ENCODE peak calls at places on chromosome 11, in nine cellular contexts. One of them, this sample, is unnamed.

GRCh38 chr11:76456571-76456970 is 11.8 kb downstream of the EMSY start:
- DNase-seq in stomach: no peak
- DNase-seq in spleen: no peak
- DNase-seq in GM12892: no peak
- DNase-seq in endothelial cell of umbilical vein: no peak
- DNase-seq in breast epithelium: no peak
- DNase-seq in prostate gland: no peak
- DNase-seq in upper lobe of left lung: no peak
- DNase-seq in HCT116: no peak
- DNase-seq in this sample: no peak

GRCh38 chr11:1231396-1232327 is 8.8 kb downstream of the MUC5B start:
- DNase-seq in stomach: no peak
- DNase-seq in spleen: peak
- DNase-seq in GM12892: peak
- DNase-seq in endothelial cell of umbilical vein: no peak
- DNase-seq in breast epithelium: no peak
- DNase-seq in prostate gland: no peak
- DNase-seq in upper lobe of left lung: no peak
- DNase-seq in HCT116: no peak
- DNase-seq in this sample: no peak

GRCh38 chr11:75072582-75072981 is 24.1 kb downstream of the OR2AT4 start:
- DNase-seq in stomach: no peak
- DNase-seq in spleen: no peak
- DNase-seq in GM12892: no peak
- DNase-seq in endothelial cell of umbilical vein: no peak
- DNase-seq in breast epithelium: no peak
- DNase-seq in prostate gland: no peak
- DNase-seq in upper lobe of left lung: no peak
- DNase-seq in HCT116: no peak
- DNase-seq in this sample: no peak

GRCh38 chr11:103730151-103730940 is 306.1 kb upstream of the DDI1 start:
- DNase-seq in stomach: no peak
- DNase-seq in spleen: no peak
- DNase-seq in GM12892: no peak
- DNase-seq in endothelial cell of umbilical vein: peak
- DNase-seq in breast epithelium: no peak
- DNase-seq in prostate gland: no peak
- DNase-seq in upper lobe of left lung: no peak
- DNase-seq in HCT116: no peak
- DNase-seq in this sample: no peak

GRCh38 chr11:47399860-47400812 is 8.3 kb upstream of the SLC39A13 start:
- DNase-seq in stomach: no peak
- DNase-seq in spleen: peak
- DNase-seq in GM12892: peak
- DNase-seq in endothelial cell of umbilical vein: no peak
- DNase-seq in breast epithelium: no peak
- DNase-seq in prostate gland: no peak
- DNase-seq in upper lobe of left lung: peak
- DNase-seq in HCT116: no peak
- DNase-seq in this sample: peak

GRCh38 chr11:6737872-6738466 is 33.8 kb downstream of the OR2AG2 start:
- DNase-seq in stomach: peak
- DNase-seq in spleen: no peak
- DNase-seq in GM12892: no peak
- DNase-seq in endothelial cell of umbilical vein: peak
- DNase-seq in breast epithelium: no peak
- DNase-seq in prostate gland: no peak
- DNase-seq in upper lobe of left lung: peak
- DNase-seq in HCT116: peak
- DNase-seq in this sample: peak

GRCh38 chr11:78857688-78858087 is 283.0 kb upstream of the NARS2 start:
- DNase-seq in stomach: no peak
- DNase-seq in spleen: no peak
- DNase-seq in GM12892: no peak
- DNase-seq in endothelial cell of umbilical vein: no peak
- DNase-seq in breast epithelium: no peak
- DNase-seq in prostate gland: no peak
- DNase-seq in upper lobe of left lung: no peak
- DNase-seq in HCT116: no peak
- DNase-seq in this sample: no peak

GRCh38 chr11:19646921-19647320 is 65.7 kb upstream of the NAV2 start:
- DNase-seq in stomach: no peak
- DNase-seq in spleen: no peak
- DNase-seq in GM12892: no peak
- DNase-seq in endothelial cell of umbilical vein: no peak
- DNase-seq in breast epithelium: peak
- DNase-seq in prostate gland: no peak
- DNase-seq in upper lobe of left lung: peak
- DNase-seq in HCT116: no peak
- DNase-seq in this sample: no peak

GRCh38 chr11:75499423-75500305 is 26.1 kb downstream of the GDPD5 start:
- DNase-seq in stomach: no peak
- DNase-seq in spleen: no peak
- DNase-seq in GM12892: no peak
- DNase-seq in endothelial cell of umbilical vein: no peak
- DNase-seq in breast epithelium: peak
- DNase-seq in prostate gland: no peak
- DNase-seq in upper lobe of left lung: no peak
- DNase-seq in HCT116: no peak
- DNase-seq in this sample: no peak

GRCh38 chr11:2675540-2675939 is 24.3 kb downstream of the KCNQ1OT1 start:
- DNase-seq in stomach: no peak
- DNase-seq in spleen: peak
- DNase-seq in GM12892: no peak
- DNase-seq in endothelial cell of umbilical vein: no peak
- DNase-seq in breast epithelium: no peak
- DNase-seq in prostate gland: no peak
- DNase-seq in upper lobe of left lung: no peak
- DNase-seq in HCT116: no peak
- DNase-seq in this sample: no peak

GRCh38 chr11:25891960-25892359 is 440.0 kb upstream of the ANO3 start:
- DNase-seq in stomach: no peak
- DNase-seq in spleen: no peak
- DNase-seq in GM12892: no peak
- DNase-seq in endothelial cell of umbilical vein: no peak
- DNase-seq in breast epithelium: no peak
- DNase-seq in prostate gland: no peak
- DNase-seq in upper lobe of left lung: no peak
- DNase-seq in HCT116: no peak
- DNase-seq in this sample: no peak

GRCh38 chr11:122069946-122070345 is 46.1 kb downstream of the BLID start:
- DNase-seq in stomach: peak
- DNase-seq in spleen: no peak
- DNase-seq in GM12892: no peak
- DNase-seq in endothelial cell of umbilical vein: peak
- DNase-seq in breast epithelium: peak
- DNase-seq in prostate gland: no peak
- DNase-seq in upper lobe of left lung: peak
- DNase-seq in HCT116: no peak
- DNase-seq in this sample: no peak

GRCh38 chr11:128469220-128469619 is 118.1 kb downstream of the ETS1 start:
- DNase-seq in stomach: no peak
- DNase-seq in spleen: peak
- DNase-seq in GM12892: peak
- DNase-seq in endothelial cell of umbilical vein: no peak
- DNase-seq in breast epithelium: no peak
- DNase-seq in prostate gland: no peak
- DNase-seq in upper lobe of left lung: no peak
- DNase-seq in HCT116: no peak
- DNase-seq in this sample: no peak

GRCh38 chr11:113314065-113314388 is 356 bp upstream of the TTC12 start:
- DNase-seq in stomach: no peak
- DNase-seq in spleen: no peak
- DNase-seq in GM12892: no peak
- DNase-seq in endothelial cell of umbilical vein: no peak
- DNase-seq in breast epithelium: no peak
- DNase-seq in prostate gland: no peak
- DNase-seq in upper lobe of left lung: no peak
- DNase-seq in HCT116: no peak
- DNase-seq in this sample: no peak

GRCh38 chr11:131943296-131943695 is 572.9 kb downstream of the NTM start:
- DNase-seq in stomach: no peak
- DNase-seq in spleen: no peak
- DNase-seq in GM12892: no peak
- DNase-seq in endothelial cell of umbilical vein: no peak
- DNase-seq in breast epithelium: no peak
- DNase-seq in prostate gland: no peak
- DNase-seq in upper lobe of left lung: no peak
- DNase-seq in HCT116: no peak
- DNase-seq in this sample: no peak

GRCh38 chr11:116502641-116503061 is 270.1 kb downstream of the BUD13 start:
- DNase-seq in stomach: no peak
- DNase-seq in spleen: no peak
- DNase-seq in GM12892: no peak
- DNase-seq in endothelial cell of umbilical vein: no peak
- DNase-seq in breast epithelium: no peak
- DNase-seq in prostate gland: no peak
- DNase-seq in upper lobe of left lung: no peak
- DNase-seq in HCT116: no peak
- DNase-seq in this sample: no peak

GRCh38 chr11:113329725-113330124 is 15.3 kb downstream of the TTC12 start:
- DNase-seq in stomach: no peak
- DNase-seq in spleen: no peak
- DNase-seq in GM12892: no peak
- DNase-seq in endothelial cell of umbilical vein: no peak
- DNase-seq in breast epithelium: no peak
- DNase-seq in prostate gland: no peak
- DNase-seq in upper lobe of left lung: no peak
- DNase-seq in HCT116: no peak
- DNase-seq in this sample: no peak

GRCh38 chr11:122655527-122656072 is at the start of gene UBASH3B:
- DNase-seq in stomach: peak
- DNase-seq in spleen: peak
- DNase-seq in GM12892: peak
- DNase-seq in endothelial cell of umbilical vein: peak
- DNase-seq in breast epithelium: peak
- DNase-seq in prostate gland: peak
- DNase-seq in upper lobe of left lung: peak
- DNase-seq in HCT116: peak
- DNase-seq in this sample: peak

GRCh38 chr11:74257934-74258553 is 53.4 kb downstream of the P4HA3 start:
- DNase-seq in stomach: peak
- DNase-seq in spleen: no peak
- DNase-seq in GM12892: no peak
- DNase-seq in endothelial cell of umbilical vein: peak
- DNase-seq in breast epithelium: no peak
- DNase-seq in prostate gland: peak
- DNase-seq in upper lobe of left lung: no peak
- DNase-seq in HCT116: no peak
- DNase-seq in this sample: no peak

GRCh38 chr11:117072517-117073218 is 25.6 kb downstream of the SIK3 start:
- DNase-seq in stomach: no peak
- DNase-seq in spleen: no peak
- DNase-seq in GM12892: no peak
- DNase-seq in endothelial cell of umbilical vein: peak
- DNase-seq in breast epithelium: no peak
- DNase-seq in prostate gland: no peak
- DNase-seq in upper lobe of left lung: no peak
- DNase-seq in HCT116: peak
- DNase-seq in this sample: no peak

DNA sequence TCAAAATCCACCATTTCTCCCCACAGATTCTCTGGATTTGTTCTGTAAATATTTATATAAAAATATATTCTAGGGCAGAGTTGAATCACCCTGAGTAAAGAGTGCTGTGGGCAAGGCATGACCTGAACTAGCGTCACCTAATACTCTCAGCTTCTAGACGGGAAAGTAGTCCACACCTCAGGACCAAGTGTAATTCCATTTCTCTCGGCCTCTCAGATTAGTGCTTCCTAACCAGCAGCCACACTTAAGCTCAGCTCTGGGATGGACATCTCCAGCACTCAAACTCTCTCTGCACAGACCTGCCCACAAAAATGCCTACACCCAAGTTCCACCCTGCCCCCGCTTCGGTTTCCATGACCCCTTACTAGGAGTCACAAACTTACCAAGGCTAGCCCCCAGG is 5.3 kb downstream of the SPTBN2 start:
- DNase-seq in stomach: no peak
- DNase-seq in spleen: no peak
- DNase-seq in GM12892: no peak
- DNase-seq in endothelial cell of umbilical vein: no peak
- DNase-seq in breast epithelium: no peak
- DNase-seq in prostate gland: no peak
- DNase-seq in upper lobe of left lung: no peak
- DNase-seq in HCT116: no peak
- DNase-seq in this sample: no peak
- TF ChIP-seq POLR2A in stomach: no peak
- TF ChIP-seq POLR2A in spleen: no peak
- TF ChIP-seq POLR2A in GM12892: no peak
- TF ChIP-seq POLR2A in endothelial cell of umbilical vein: no peak
- TF ChIP-seq POLR2A in breast epithelium: no peak
- TF ChIP-seq POLR2A in prostate gland: no peak
- TF ChIP-seq POLR2A in upper lobe of left lung: no peak
- TF ChIP-seq POLR2A in HCT116: no peak
- TF ChIP-seq POLR2A in this sample: no peak

GRCh38 chr11:12430912-12431311 is 53.5 kb downstream of the PARVA start:
- DNase-seq in stomach: peak
- DNase-seq in spleen: no peak
- DNase-seq in GM12892: no peak
- DNase-seq in endothelial cell of umbilical vein: peak
- DNase-seq in breast epithelium: peak
- DNase-seq in prostate gland: peak
- DNase-seq in upper lobe of left lung: peak
- DNase-seq in HCT116: no peak
- DNase-seq in this sample: no peak
- TF ChIP-seq POLR2AphosphoS5 in stomach: peak
- TF ChIP-seq POLR2AphosphoS5 in spleen: no peak
- TF ChIP-seq POLR2AphosphoS5 in GM12892: no peak
- TF ChIP-seq POLR2AphosphoS5 in endothelial cell of umbilical vein: no peak
- TF ChIP-seq POLR2AphosphoS5 in breast epithelium: peak
- TF ChIP-seq POLR2AphosphoS5 in prostate gland: peak
- TF ChIP-seq POLR2AphosphoS5 in upper lobe of left lung: peak
- TF ChIP-seq POLR2AphosphoS5 in HCT116: no peak
- TF ChIP-seq POLR2AphosphoS5 in this sample: no peak

DNA sequence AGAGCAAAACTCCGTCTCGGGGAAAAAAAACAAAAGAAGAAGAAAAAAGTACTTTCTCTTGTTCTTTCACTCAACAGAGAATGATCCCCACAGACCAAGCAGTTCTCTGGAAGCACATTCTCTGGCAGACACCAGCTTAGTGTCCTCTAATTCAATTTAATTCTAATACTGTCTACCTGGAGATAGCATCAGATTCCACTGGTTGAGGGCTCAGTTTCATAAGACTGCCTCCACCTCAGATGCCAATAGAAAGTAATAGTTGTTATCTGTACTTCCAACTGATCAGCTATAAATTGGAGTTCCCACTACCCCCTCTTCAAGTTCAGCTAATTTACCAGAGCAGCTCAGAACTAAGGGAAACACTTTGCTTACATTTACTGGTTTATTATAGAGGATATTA is 64.2 kb downstream of the TMEM135 start:
- DNase-seq in stomach: no peak
- DNase-seq in spleen: no peak
- DNase-seq in GM12892: no peak
- DNase-seq in endothelial cell of umbilical vein: no peak
- DNase-seq in breast epithelium: no peak
- DNase-seq in prostate gland: no peak
- DNase-seq in upper lobe of left lung: no peak
- DNase-seq in HCT116: no peak
- DNase-seq in this sample: no peak
- TF ChIP-seq POLR2A in stomach: no peak
- TF ChIP-seq POLR2A in spleen: no peak
- TF ChIP-seq POLR2A in GM12892: no peak
- TF ChIP-seq POLR2A in endothelial cell of umbilical vein: no peak
- TF ChIP-seq POLR2A in breast epithelium: no peak
- TF ChIP-seq POLR2A in prostate gland: no peak
- TF ChIP-seq POLR2A in upper lobe of left lung: no peak
- TF ChIP-seq POLR2A in HCT116: no peak
- TF ChIP-seq POLR2A in this sample: no peak

GRCh38 chr11:68257477-68258362 is 14.1 kb downstream of the C11orf24 start:
- DNase-seq in stomach: peak
- DNase-seq in spleen: peak
- DNase-seq in GM12892: peak
- DNase-seq in endothelial cell of umbilical vein: peak
- DNase-seq in breast epithelium: peak
- DNase-seq in prostate gland: peak
- DNase-seq in upper lobe of left lung: peak
- DNase-seq in HCT116: peak
- DNase-seq in this sample: peak
- TF ChIP-seq POLR2AphosphoS5 in stomach: peak
- TF ChIP-seq POLR2AphosphoS5 in spleen: peak
- TF ChIP-seq POLR2AphosphoS5 in GM12892: no peak
- TF ChIP-seq POLR2AphosphoS5 in endothelial cell of umbilical vein: no peak
- TF ChIP-seq POLR2AphosphoS5 in breast epithelium: no peak
- TF ChIP-seq POLR2AphosphoS5 in prostate gland: peak
- TF ChIP-seq POLR2AphosphoS5 in upper lobe of left lung: peak
- TF ChIP-seq POLR2AphosphoS5 in HCT116: no peak
- TF ChIP-seq POLR2AphosphoS5 in this sample: no peak

This sample was measured in GM12891.